ENCODE peak calls at places on chromosomes 16 and 17, in five cellular contexts. Y, W, B, U and S are unnamed samples.

GRCh38 chr16:82704369-82704768 is 77.6 kb downstream of the CDH13 start:
- DNase-seq in U (no peak), W (no peak), B (no peak), Y (no peak), S (no peak)

GRCh38 chr16:29662729-29663019 is 373 bp upstream of the SPN start:
- DNase-seq in Y (no peak), W (peak; percentile 60), U (no peak), B (no peak), S (no peak)

GRCh38 chr17:81869221-81870154 is 1.6 kb downstream of the ARHGDIA start:
- DNase-seq in B (no peak), U (peak; percentile 39), W (peak; percentile 34), Y (no peak), S (no peak)

GRCh38 chr16:12162586-12162985 is 186.1 kb downstream of the SNX29 start:
- DNase-seq in B (no peak), Y (no peak), U (no peak), W (no peak), S (no peak)

GRCh38 chr16:89365044-89365467 is 125.3 kb downstream of the ANKRD11 start:
- DNase-seq in B (no peak), W (no peak), U (peak; percentile 45), Y (peak; percentile 78), S (no peak)

GRCh38 chr17:12545877-12546513 is 119.7 kb upstream of the MYOCD start:
- DNase-seq in Y (peak; percentile 28), B (no peak), U (peak; percentile 4), W (no peak), S (peak; percentile 63)

GRCh38 chr17:44786551-44787081 is 27.8 kb downstream of the ADAM11 start:
- DNase-seq in W (no peak), B (no peak), Y (no peak), U (no peak), S (no peak)

GRCh38 chr17:32342603-32343325 is 791 bp upstream of the C17orf75 start:
- DNase-seq in Y (no peak), W (no peak), B (no peak), U (no peak), S (no peak)

GRCh38 chr17:13584701-13585080 is 17.0 kb downstream of the HS3ST3A1 start:
- DNase-seq in U (no peak), B (no peak), W (no peak), Y (peak; percentile 88), S (no peak)

GRCh38 chr17:82750241-82750905 is 1.5 kb upstream of the TBCD start:
- DNase-seq in Y (no peak), U (no peak), B (no peak), W (no peak), S (no peak)

GRCh38 chr17:6098466-6099180 is 28.4 kb downstream of the WSCD1 start:
- DNase-seq in W (no peak), U (peak; percentile 98), B (no peak), Y (no peak), S (no peak)

GRCh38 chr16:84194470-84195200 is 3.7 kb downstream of the ADAD2 start:
- DNase-seq in W (peak; percentile 61), Y (no peak), B (no peak), U (no peak), S (no peak)

GRCh38 chr16:3459401-3460090 is 16.1 kb downstream of the NAA60 start:
- DNase-seq in B (no peak), Y (no peak), W (peak; percentile 43), U (no peak), S (no peak)

GRCh38 chr17:42016411-42016831 is 818 bp downstream of the DNAJC7 start:
- DNase-seq in W (no peak), Y (no peak), B (no peak), U (peak; percentile 37), S (no peak)

GRCh38 chr17:56995776-56996175 is 17.8 kb downstream of the SCPEP1 start:
- DNase-seq in U (no peak), W (no peak), Y (no peak), B (peak; percentile 9), S (no peak)

GRCh38 chr17:76122411-76123126 is 18.5 kb downstream of the FOXJ1 start:
- DNase-seq in Y (no peak), W (no peak), U (no peak), B (no peak), S (no peak)